ENCODE peak calls at places on chromosomes 2 and 18, in eight cellular contexts. L is OCI-LY7, W is body of pancreas, D is adrenal gland, J is hepatocyte, G is fibroblast of lung, R is H9, H is A549. X is an unnamed sample.

GRCh38 chr2:63050186-63050915 is at the start of gene OTX1:
- DNase-seq in W (peak; percentile 89), R (peak; percentile 90), G (peak; percentile 30), H (peak; percentile 85), J (peak; percentile 69), D (peak; percentile 35), L (peak; percentile 80), X (peak; percentile 98)

GRCh38 chr2:3522851-3523481 is 3.6 kb upstream of the ADI1 start:
- DNase-seq in J (peak; percentile 35), R (no peak), D (peak; percentile 53), G (peak; percentile 61), L (no peak), W (peak; percentile 64), H (no peak), X (no peak)

GRCh38 chr2:241815477-241816430 is 6.8 kb downstream of the NEU4 start:
- DNase-seq in L (no peak), H (no peak), J (no peak), G (no peak), D (peak; percentile 16), W (no peak), R (peak; percentile 38), X (no peak)

GRCh38 chr2:236305964-236306605 is 41.9 kb upstream of the ASB18 start:
- DNase-seq in H (no peak), G (no peak), W (no peak), R (no peak), D (no peak), L (no peak), J (no peak), X (no peak)

GRCh38 chr2:33064349-33064801 is 117.6 kb downstream of the LTBP1 start:
- DNase-seq in L (no peak), W (peak; percentile 23), R (no peak), J (no peak), H (no peak), G (peak; percentile 45), D (no peak), X (no peak)

GRCh38 chr18:45457933-45458332 is 157.3 kb upstream of the SLC14A2 start:
- DNase-seq in D (no peak), J (no peak), G (no peak), W (no peak), H (no peak), L (no peak), R (no peak), X (no peak)

GRCh38 chr2:30948857-30949256 is 141.6 kb upstream of the CAPN13 start:
- DNase-seq in R (no peak), W (no peak), H (no peak), D (no peak), J (no peak), L (no peak), G (no peak), X (no peak)

GRCh38 chr18:53225567-53226325 is 885.7 kb downstream of the DCC start:
- DNase-seq in L (no peak), J (no peak), W (no peak), H (no peak), G (no peak), D (no peak), R (no peak), X (no peak)

GRCh38 chr2:8640498-8640897 is 41.4 kb upstream of the ID2 start:
- DNase-seq in R (no peak), G (no peak), D (no peak), J (no peak), L (no peak), W (no peak), H (no peak), X (no peak)

GRCh38 chr2:69616755-69617154 is 26.8 kb downstream of the AAK1 start:
- DNase-seq in R (no peak), D (no peak), G (peak; percentile 47), L (no peak), H (no peak), W (no peak), J (no peak), X (no peak)

GRCh38 chr2:240953426-240954425 is 44.7 kb upstream of the SNED1 start:
- DNase-seq in G (no peak), J (no peak), H (no peak), W (peak; percentile 3), L (no peak), D (peak; percentile 8), R (peak; percentile 22), X (no peak)

GRCh38 chr2:174223359-174223758 is 25.0 kb downstream of the OLA1 start:
- DNase-seq in L (no peak), G (peak; percentile 16), H (no peak), R (no peak), J (no peak), D (no peak), W (no peak), X (no peak)

GRCh38 chr2:148718039-148718438 is 73.5 kb downstream of the EPC2 start:
- DNase-seq in W (no peak), G (no peak), L (no peak), D (no peak), H (no peak), J (no peak), R (no peak), X (no peak)

GRCh38 chr2:151767536-151767935 is 33.3 kb upstream of the NEB start:
- DNase-seq in D (no peak), L (no peak), J (no peak), W (no peak), G (peak; percentile 14), R (no peak), H (no peak), X (no peak)

GRCh38 chr2:70325875-70326274 is 24.0 kb upstream of the FAM136A start:
- DNase-seq in L (no peak), J (no peak), D (no peak), R (no peak), W (no peak), H (no peak), G (no peak), X (no peak)

GRCh38 chr2:48131503-48132293 is 225.4 kb upstream of the FBXO11 start:
- DNase-seq in W (no peak), J (peak; percentile 81), R (no peak), D (no peak), H (no peak), G (peak; percentile 65), L (no peak), X (no peak)

GRCh38 chr2:55047677-55048299 is 2.5 kb downstream of the RTN4 start:
- DNase-seq in L (peak; percentile 44), G (peak; percentile 42), D (no peak), W (peak; percentile 53), H (peak; percentile 52), R (no peak), J (peak; percentile 26), X (peak; percentile 65)

GRCh38 chr2:71746946-71747501 is 293.7 kb downstream of the DYSF start:
- DNase-seq in D (peak; percentile 33), J (no peak), R (no peak), H (no peak), W (peak; percentile 54), L (no peak), G (peak; percentile 56), X (no peak)

GRCh38 chr2:71747573-71747972 is 294.2 kb downstream of the DYSF start:
- DNase-seq in G (no peak), H (no peak), D (no peak), R (no peak), L (no peak), J (no peak), W (peak; percentile 28), X (no peak)

GRCh38 chr2:71748227-71748626 is 294.9 kb downstream of the DYSF start:
- DNase-seq in H (peak; percentile 41), L (no peak), D (no peak), G (peak; percentile 59), W (peak; percentile 33), R (no peak), J (no peak), X (no peak)

GRCh38 chr2:71751590-71751989 is 298.2 kb downstream of the DYSF start:
- DNase-seq in G (no peak), D (no peak), J (no peak), W (no peak), H (no peak), R (no peak), L (no peak), X (no peak)

DNA sequence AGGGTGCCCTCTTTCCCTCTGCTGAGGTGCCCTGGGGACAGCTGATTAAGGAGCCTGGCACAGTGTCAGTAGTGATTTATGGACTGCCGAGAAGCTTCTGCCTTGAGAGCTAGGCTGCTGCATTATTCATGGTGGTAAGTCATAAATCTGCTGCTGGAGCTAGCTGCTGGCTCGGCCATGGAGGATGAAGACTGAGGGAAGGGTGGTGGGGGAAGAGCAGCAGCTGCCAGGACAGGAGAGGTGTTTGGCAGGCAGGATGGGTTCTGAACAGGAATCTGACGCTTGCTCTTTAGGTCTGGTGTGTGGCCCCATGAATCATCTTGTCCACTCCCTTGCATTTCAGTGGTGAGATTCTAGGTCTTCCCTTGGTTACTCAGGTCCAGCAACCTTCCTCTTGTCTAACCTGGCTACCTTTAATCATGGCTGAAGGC is 296.3 kb downstream of the DYSF start:
- DNase-seq in D (peak; percentile 42), W (no peak), L (no peak), G (peak; percentile 84), R (no peak), H (no peak), J (no peak), X (no peak)
- H3K4me1 ChIP-seq in D (peaks cover 7% of the 10 kb centered on the region), W (peaks cover 24% of the 10 kb centered on the region), L (no peaks in the 10 kb centered on the region), G (peaks cover 16% of the 10 kb centered on the region), R (peaks cover 4% of the 10 kb centered on the region), H (peaks cover 37% of the 10 kb centered on the region), J (peaks cover 16% of the 10 kb centered on the region), X (no peaks in the 10 kb centered on the region)

DNA sequence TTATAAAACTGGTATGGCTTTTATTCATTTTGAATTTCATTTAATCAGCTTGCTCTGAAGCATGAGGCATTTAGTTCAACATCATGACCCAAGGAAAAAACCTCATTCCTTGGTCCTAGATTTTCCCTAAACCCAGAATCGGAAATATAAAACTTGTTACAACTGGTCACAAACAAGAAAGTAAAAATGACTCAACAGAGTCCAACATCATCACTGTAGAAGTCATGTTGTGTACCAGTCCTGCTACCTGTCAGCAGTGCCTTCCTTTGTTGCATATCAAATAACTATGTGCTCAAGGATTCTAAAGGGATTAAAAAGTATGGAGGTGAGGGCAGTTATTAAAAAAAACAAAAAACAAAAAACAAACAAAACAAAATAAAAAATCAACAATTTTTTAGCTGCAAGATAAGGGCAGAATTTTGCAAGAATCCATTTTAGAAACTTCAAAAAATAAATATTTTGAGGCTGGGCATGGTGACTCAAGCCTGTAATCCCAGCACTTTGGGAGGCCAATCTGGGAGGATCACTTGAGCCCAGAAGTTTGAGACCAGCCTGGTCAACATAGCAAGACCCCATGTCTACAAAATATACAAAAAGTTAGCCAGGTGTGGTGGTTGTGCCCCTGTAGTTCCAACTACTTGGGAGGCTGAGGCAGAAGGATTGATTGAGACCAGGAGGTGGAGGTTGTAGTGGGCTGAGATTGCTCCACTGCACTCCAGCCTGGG is 18.4 kb downstream of the NCKAP1 start:
- DNase-seq in D (no peak), G (no peak), L (no peak), J (no peak), H (no peak), W (no peak), R (no peak), X (no peak)
- H3K4me1 ChIP-seq in D (peaks cover 21% of the 10 kb centered on the region), G (no peaks in the 10 kb centered on the region), L (no peaks in the 10 kb centered on the region), J (peaks cover 8% of the 10 kb centered on the region), H (peaks cover 9% of the 10 kb centered on the region), W (peaks cover 30% of the 10 kb centered on the region), R (peaks cover under 1% of the 10 kb centered on the region), X (no peaks in the 10 kb centered on the region)

GRCh38 chr2:100237046-100237615 is 85.2 kb downstream of the LONRF2 start:
- DNase-seq in W (no peak), G (no peak), R (peak; percentile 17), L (no peak), H (no peak), J (no peak), D (no peak), X (peak; percentile 59)
- H3K4me1 ChIP-seq in W (no peaks in the 10 kb centered on the region), G (no peaks in the 10 kb centered on the region), R (no peaks in the 10 kb centered on the region), L (peaks cover 34% of the 10 kb centered on the region), H (no peaks in the 10 kb centered on the region), J (peaks cover 13% of the 10 kb centered on the region), D (no peaks in the 10 kb centered on the region), X (peaks cover 80% of the 10 kb centered on the region)

GRCh38 chr2:187552381-187552780 is 1.9 kb downstream of the TFPI start:
- DNase-seq in H (no peak), D (no peak), G (no peak), J (no peak), W (no peak), L (no peak), R (no peak), X (no peak)
- H3K4me1 ChIP-seq in H (peaks cover 63% of the 10 kb centered on the region), D (peaks cover 10% of the 10 kb centered on the region), G (peaks cover 11% of the 10 kb centered on the region), J (peaks cover 15% of the 10 kb centered on the region), W (peaks cover 42% of the 10 kb centered on the region), L (no peaks in the 10 kb centered on the region), R (no peaks in the 10 kb centered on the region), X (no peaks in the 10 kb centered on the region)

X was measured in Karpas-422.